ENCODE peak calls at places on chromosomes 12 and 14, in nine cellular contexts. Y is IMR-90; B is anterior cingulate cortex; U is NCI-H345; R is mesothelial cell of epicardium; F is activated naive CD8-positive, alpha-beta T cell treated with anti-CD3 and anti-CD28 coated beads, Interleukin-2, amount 50 U/mL, for 24 hours; T is RWPE1; K is RKO; G is EH. L is an unnamed sample.

GRCh38 chr14:91413547-91414474 is 3.8 kb downstream of the CCDC88C start:
- DNase-seq in Y (no peak), B (no peak), U (peak; percentile 90), R (no peak), F (no peak), T (peak; percentile 39), K (no peak), G (no peak), L (no peak)

GRCh38 chr14:64137657-64138290 is 156.4 kb downstream of the ESR2 start:
- DNase-seq in Y (peak; percentile 8), B (no peak), U (no peak), R (no peak), F (peak; percentile 4), T (no peak), K (no peak), G (peak; percentile 10), L (no peak)

GRCh38 chr14:52391866-52392600 is 77.9 kb downstream of the PTGER2 start:
- DNase-seq in Y (peak; percentile 48), B (no peak), U (no peak), R (no peak), F (no peak), T (no peak), K (peak; percentile 51), G (peak; percentile 73), L (no peak)

GRCh38 chr14:67665886-67666285 is 8.5 kb downstream of the VTI1B start:
- DNase-seq in Y (peak; percentile 75), B (no peak), U (no peak), R (no peak), F (no peak), T (no peak), K (no peak), G (peak; percentile 31), L (no peak)

GRCh38 chr14:76486251-76486743 is 110.4 kb downstream of the ESRRB start:
- DNase-seq in Y (no peak), B (no peak), U (peak; percentile 97), R (no peak), F (no peak), T (no peak), K (no peak), G (no peak), L (no peak)

GRCh38 chr14:75518625-75519024 is 3.6 kb upstream of the BATF start:
- DNase-seq in Y (no peak), B (no peak), U (no peak), R (no peak), F (peak; percentile 59), T (no peak), K (peak; percentile 26), G (no peak), L (no peak)

GRCh38 chr14:58593977-58594376 is 43.8 kb upstream of the DACT1 start:
- DNase-seq in Y (no peak), B (no peak), U (no peak), R (no peak), F (no peak), T (no peak), K (no peak), G (no peak), L (no peak)

GRCh38 chr12:120684523-120684932 is 2.4 kb upstream of the MLEC start:
- DNase-seq in Y (peak; percentile 26), B (no peak), U (no peak), R (no peak), F (no peak), T (no peak), K (peak; percentile 38), G (peak; percentile 62), L (no peak)

GRCh38 chr12:109761631-109761950 is 48.0 kb downstream of the FAM222A start:
- DNase-seq in Y (no peak), B (no peak), U (no peak), R (no peak), F (no peak), T (no peak), K (no peak), G (no peak), L (no peak)

GRCh38 chr14:54838931-54839512 is 63.6 kb downstream of the GCH1 start:
- DNase-seq in Y (no peak), B (no peak), U (no peak), R (no peak), F (no peak), T (no peak), K (no peak), G (no peak), L (no peak)

GRCh38 chr14:93720981-93721483 is 67.3 kb downstream of the PRIMA1 start:
- DNase-seq in Y (no peak), B (no peak), U (no peak), R (peak; percentile 22), F (no peak), T (no peak), K (no peak), G (no peak), L (no peak)

GRCh38 chr14:99029150-99029915 is 242.7 kb downstream of the BCL11B start:
- DNase-seq in Y (no peak), B (no peak), U (no peak), R (no peak), F (no peak), T (no peak), K (no peak), G (no peak), L (no peak)

GRCh38 chr12:26205298-26205697 is 9.9 kb downstream of the SSPN start:
- DNase-seq in Y (no peak), B (no peak), U (no peak), R (no peak), F (no peak), T (no peak), K (no peak), G (no peak), L (no peak)

GRCh38 chr14:72451081-72451972 is 442.6 kb downstream of the DPF3 start:
- DNase-seq in Y (no peak), B (peak; percentile 17), U (no peak), R (no peak), F (peak; percentile 43), T (no peak), K (no peak), G (no peak), L (no peak)

GRCh38 chr12:6341439-6342139 is at the start of gene TNFRSF1A:
- DNase-seq in Y (peak; percentile 85), B (peak; percentile 30), U (no peak), R (no peak), F (peak; percentile 57), T (peak; percentile 61), K (peak; percentile 89), G (peak; percentile 88), L (no peak)

GRCh38 chr12:67873355-67873754 is 115.9 kb upstream of the IFNG-AS1 start:
- DNase-seq in Y (no peak), B (no peak), U (no peak), R (no peak), F (no peak), T (no peak), K (no peak), G (no peak), L (no peak)

GRCh38 chr12:120230326-120230973 is 29.5 kb upstream of the RPLP0 start:
- DNase-seq in Y (peak; percentile 98), B (no peak), U (no peak), R (no peak), F (no peak), T (peak; percentile 87), K (peak; percentile 95), G (peak; percentile 98), L (peak; percentile 38)

L was measured in thoracic aorta.